ENCODE peak calls at places on chromosome 9, in six cellular contexts. P is activated naive CD4-positive, alpha-beta T cell; Y is H9; K is GM03348; G is left ventricle myocardium superior; N is small intestine. C is an unnamed sample.

GRCh38 chr9:91302831-91303230 is 58.9 kb downstream of the AUH start:
- DNase-seq in P (no peak), Y (no peak), K (peak), G (no peak), N (peak), C (no peak)

GRCh38 chr9:19642256-19642655 is 146.6 kb downstream of the SLC24A2 start:
- DNase-seq in P (no peak), Y (no peak), K (no peak), G (no peak), N (no peak), C (no peak)

GRCh38 chr9:9133526-9133925 is 1333.9 kb upstream of the DMAC1 start:
- DNase-seq in P (no peak), Y (no peak), K (no peak), G (no peak), N (no peak), C (no peak)

GRCh38 chr9:4375424-4376195 is 75.7 kb upstream of the GLIS3 start:
- DNase-seq in P (no peak), Y (no peak), K (peak), G (no peak), N (no peak), C (no peak)

GRCh38 chr9:109579191-109579948 is 81.3 kb upstream of the PTPN3 start:
- DNase-seq in P (no peak), Y (no peak), K (no peak), G (no peak), N (no peak), C (no peak)

GRCh38 chr9:32968101-32969011 is 33.1 kb downstream of the APTX start:
- DNase-seq in P (peak), Y (no peak), K (peak), G (peak), N (peak), C (no peak)

GRCh38 chr9:90974007-90974406 is 172.4 kb downstream of the SYK start:
- DNase-seq in P (no peak), Y (no peak), K (no peak), G (no peak), N (no peak), C (no peak)

GRCh38 chr9:87500491-87500890 is 2.8 kb downstream of the DAPK1 start:
- DNase-seq in P (no peak), Y (no peak), K (no peak), G (no peak), N (no peak), C (no peak)

GRCh38 chr9:88989961-88990570 is 1.2 kb upstream of the S1PR3 start:
- DNase-seq in P (no peak), Y (peak), K (no peak), G (no peak), N (no peak), C (no peak)

GRCh38 chr9:38053697-38054461 is 15.1 kb downstream of the SHB start:
- DNase-seq in P (no peak), Y (no peak), K (no peak), G (no peak), N (no peak), C (no peak)

GRCh38 chr9:115978739-115979138 is 174.9 kb upstream of the PAPPA start:
- DNase-seq in P (no peak), Y (no peak), K (no peak), G (no peak), N (no peak), C (no peak)

GRCh38 chr9:899440-900184 is 58.1 kb downstream of the DMRT1 start:
- DNase-seq in P (no peak), Y (no peak), K (no peak), G (no peak), N (peak), C (no peak)

GRCh38 chr9:12774861-12775367 is at the start of gene LURAP1L:
- DNase-seq in P (no peak), Y (peak), K (peak), G (no peak), N (peak), C (no peak)

GRCh38 chr9:91536211-91536691 is 112.6 kb upstream of the NFIL3 start:
- DNase-seq in P (no peak), Y (no peak), K (peak), G (no peak), N (peak), C (peak)

GRCh38 chr9:70677336-70677735 is 262.9 kb upstream of the KLF9 start:
- DNase-seq in P (no peak), Y (no peak), K (no peak), G (no peak), N (no peak), C (no peak)

GRCh38 chr9:112063151-112063550 is 111.9 kb downstream of the SUSD1 start:
- DNase-seq in P (no peak), Y (no peak), K (peak), G (no peak), N (no peak), C (no peak)

GRCh38 chr9:38371495-38371894 is 21.0 kb upstream of the ALDH1B1 start:
- DNase-seq in P (no peak), Y (no peak), K (peak), G (no peak), N (peak), C (no peak)

GRCh38 chr9:12822111-12822510 is 47.3 kb downstream of the LURAP1L start:
- DNase-seq in P (no peak), Y (no peak), K (peak), G (no peak), N (no peak), C (no peak)

GRCh38 chr9:34276772-34277171 is 52.3 kb downstream of the KIF24 start:
- DNase-seq in P (no peak), Y (no peak), K (no peak), G (no peak), N (no peak), C (no peak)

GRCh38 chr9:98834386-98834785 is 26.9 kb downstream of the GALNT12 start:
- DNase-seq in P (no peak), Y (no peak), K (no peak), G (no peak), N (no peak), C (no peak)

GRCh38 chr9:136997830-136998234 is 1.5 kb upstream of the CLIC3 start:
- DNase-seq in P (no peak), Y (no peak), K (no peak), G (no peak), N (peak), C (no peak)

GRCh38 chr9:4691794-4692193 is 12.4 kb downstream of the CDC37L1 start:
- DNase-seq in P (no peak), Y (no peak), K (peak), G (no peak), N (no peak), C (no peak)

GRCh38 chr9:76369583-76369982 is 24.6 kb downstream of the RFK start:
- DNase-seq in P (no peak), Y (no peak), K (no peak), G (no peak), N (peak), C (peak)

GRCh38 chr9:68501159-68501506 is 39.5 kb downstream of the TMEM252 start:
- DNase-seq in P (no peak), Y (no peak), K (no peak), G (no peak), N (no peak), C (no peak)